ENCODE peak calls at places on chromosomes 13 and 19, in seven cellular contexts. G is mammary epithelial cell, S is SJCRH30, E is IMR-90, N is stomach, R is body of pancreas, H is cardiac muscle cell. Q is an unnamed sample.

GRCh38 chr19:18278521-18279265 is 2.7 kb downstream of the JUND start:
- DNase-seq in G (no peak), S (no peak), E (no peak), N (peak; percentile 52), R (peak; percentile 64), H (no peak), Q (no peak)

GRCh38 chr13:47069133-47069532 is 172.3 kb upstream of the HTR2A start:
- DNase-seq in G (no peak), S (no peak), E (no peak), N (no peak), R (no peak), H (no peak), Q (no peak)

GRCh38 chr13:65378943-65379519 is 1851.1 kb downstream of the PCDH9 start:
- DNase-seq in G (no peak), S (no peak), E (peak; percentile 27), N (no peak), R (no peak), H (no peak), Q (no peak)

GRCh38 chr13:42803563-42804212 is 22.3 kb downstream of the FAM216B start:
- DNase-seq in G (no peak), S (no peak), E (peak; percentile 85), N (no peak), R (no peak), H (no peak), Q (no peak)

GRCh38 chr19:49861127-49861526 is 6.2 kb downstream of the PNKP start:
- DNase-seq in G (no peak), S (no peak), E (no peak), N (peak; percentile 78), R (no peak), H (no peak), Q (no peak)

GRCh38 chr13:50116430-50116973 is 101.3 kb downstream of the KCNRG start:
- DNase-seq in G (peak; percentile 17), S (no peak), E (peak; percentile 19), N (no peak), R (no peak), H (no peak), Q (no peak)

GRCh38 chr13:33383724-33384577 is 98.4 kb upstream of the STARD13 start:
- DNase-seq in G (no peak), S (no peak), E (no peak), N (no peak), R (peak; percentile 76), H (no peak), Q (no peak)

GRCh38 chr13:41061914-41062837 is 867 bp downstream of the WBP4 start:
- DNase-seq in G (no peak), S (no peak), E (peak; percentile 64), N (no peak), R (no peak), H (peak; percentile 79), Q (no peak)

GRCh38 chr13:49517461-49517860 is 21.7 kb downstream of the PHF11 start:
- DNase-seq in G (no peak), S (no peak), E (no peak), N (no peak), R (no peak), H (peak; percentile 12), Q (no peak)

GRCh38 chr19:6947745-6948144 is 60.4 kb downstream of the ADGRE1 start:
- DNase-seq in G (no peak), S (peak; percentile 6), E (no peak), N (no peak), R (no peak), H (no peak), Q (no peak)

GRCh38 chr13:41985788-41986508 is 25.0 kb upstream of the VWA8 start:
- DNase-seq in G (peak; percentile 54), S (peak; percentile 42), E (peak; percentile 35), N (no peak), R (no peak), H (no peak), Q (no peak)

GRCh38 chr19:28333909-28334308 is 879.0 kb downstream of the UQCRFS1 start:
- DNase-seq in G (no peak), S (no peak), E (no peak), N (no peak), R (no peak), H (no peak), Q (no peak)

GRCh38 chr19:7215176-7215575 is 79.0 kb downstream of the INSR start:
- DNase-seq in G (no peak), S (no peak), E (no peak), N (no peak), R (no peak), H (no peak), Q (no peak)

GRCh38 chr13:110652231-110652730 is 36.9 kb downstream of the NAXD start:
- DNase-seq in G (no peak), S (no peak), E (no peak), N (no peak), R (no peak), H (no peak), Q (no peak)

GRCh38 chr13:72204291-72204690 is 337.3 kb upstream of the DACH1 start:
- DNase-seq in G (peak; percentile 78), S (no peak), E (no peak), N (no peak), R (no peak), H (no peak), Q (no peak)

GRCh38 chr19:45767881-45768643 is 990 bp downstream of the SIX5 start:
- DNase-seq in G (peak; percentile 70), S (peak; percentile 53), E (peak; percentile 65), N (peak; percentile 70), R (peak; percentile 84), H (peak; percentile 74), Q (peak; percentile 66)

GRCh38 chr13:33205224-33205623 is 80.3 kb downstream of the STARD13 start:
- DNase-seq in G (no peak), S (no peak), E (no peak), N (no peak), R (no peak), H (no peak), Q (no peak)

GRCh38 chr13:47085346-47085745 is 188.5 kb upstream of the HTR2A start:
- DNase-seq in G (no peak), S (no peak), E (peak; percentile 44), N (no peak), R (no peak), H (no peak), Q (no peak)

GRCh38 chr13:21058361-21058760 is 3.0 kb downstream of the LATS2 start:
- DNase-seq in G (peak; percentile 13), S (no peak), E (no peak), N (no peak), R (no peak), H (no peak), Q (no peak)

GRCh38 chr19:45446295-45446694 is 21.5 kb upstream of the FOSB start:
- DNase-seq in G (peak; percentile 38), S (no peak), E (peak; percentile 52), N (no peak), R (no peak), H (no peak), Q (no peak)

GRCh38 chr19:40609561-40610395 is 8.6 kb downstream of the LTBP4 start:
- DNase-seq in G (peak; percentile 92), S (peak; percentile 91), E (no peak), N (peak; percentile 96), R (peak; percentile 97), H (peak; percentile 89), Q (peak; percentile 97)

GRCh38 chr13:51435002-51435578 is 17.7 kb downstream of the INTS6 start:
- DNase-seq in G (no peak), S (no peak), E (peak; percentile 49), N (no peak), R (no peak), H (peak; percentile 28), Q (no peak)

GRCh38 chr19:48468806-48469055 is 438 bp upstream of the CYTH2 start:
- DNase-seq in G (no peak), S (peak; percentile 99), E (no peak), N (no peak), R (no peak), H (no peak), Q (no peak)

GRCh38 chr13:94641432-94641941 is 39.8 kb downstream of the GPR180 start:
- DNase-seq in G (peak; percentile 86), S (no peak), E (peak; percentile 86), N (no peak), R (no peak), H (no peak), Q (no peak)

GRCh38 chr19:4878491-4878968 is 11.1 kb upstream of the PLIN3 start:
- DNase-seq in G (no peak), S (peak; percentile 98), E (no peak), N (no peak), R (no peak), H (no peak), Q (no peak)
- H3K4me1 ChIP-seq in G (peaks cover 13% of the 10 kb centered on the region), S (peaks cover 16% of the 10 kb centered on the region), E (peaks cover 4% of the 10 kb centered on the region), N (no peaks in the 10 kb centered on the region), R (peaks cover 15% of the 10 kb centered on the region), H (no peaks in the 10 kb centered on the region), Q (no peaks in the 10 kb centered on the region)

DNA sequence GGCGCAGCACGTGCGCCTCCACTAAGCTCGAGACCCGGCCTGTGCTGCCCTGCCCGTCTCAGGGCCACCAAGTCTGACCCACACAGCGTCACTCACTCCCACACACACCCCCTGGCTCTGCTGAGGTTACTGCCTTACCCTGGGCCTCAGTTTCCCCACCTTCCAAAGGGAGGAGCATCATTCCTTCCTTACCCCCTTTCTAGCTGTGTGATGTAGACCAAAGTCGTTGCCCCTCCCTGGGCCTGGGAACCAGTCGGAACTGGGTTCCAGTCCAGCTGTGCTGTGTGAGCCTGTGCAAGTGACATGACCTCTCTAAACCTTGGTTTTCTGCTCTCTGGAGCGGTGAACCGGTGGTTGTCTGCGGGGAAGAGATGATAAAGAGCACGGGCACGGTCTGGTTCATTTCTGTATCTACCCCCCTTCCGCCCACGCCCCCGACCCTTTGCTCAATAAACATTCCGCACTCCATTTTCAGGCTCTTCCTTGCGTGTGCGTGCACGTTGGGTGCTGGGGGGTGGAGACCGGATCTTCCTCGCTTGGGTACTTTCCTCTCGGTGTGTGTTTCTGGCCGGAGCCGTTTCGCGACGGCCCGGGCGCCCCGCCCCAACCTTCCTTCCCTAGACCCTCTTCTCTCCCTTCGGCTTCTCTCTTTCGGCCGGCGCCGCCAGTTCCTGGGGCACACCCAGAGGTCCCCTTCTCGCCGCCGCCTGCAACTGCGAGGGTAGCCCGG is at the start of gene ZNF581:
- DNase-seq in G (peak; percentile 78), S (peak; percentile 73), E (peak; percentile 78), N (peak; percentile 83), R (peak; percentile 74), H (peak; percentile 83), Q (peak; percentile 80)
- H3K4me3 ChIP-seq in G (peak within 1 kb of the TSS; percentile 81), S (peak within 1 kb of the TSS; percentile 84), E (peak within 1 kb of the TSS; percentile 74), N (peak within 1 kb of the TSS; percentile 96), R (peak within 1 kb of the TSS; percentile 96), H (peak within 1 kb of the TSS; percentile 95), Q (peak within 1 kb of the TSS; percentile 80)

GRCh38 chr19:53879145-53880037 is 2.6 kb upstream of the PRKCG start:
- DNase-seq in G (peak; percentile 75), S (peak; percentile 96), E (peak; percentile 83), N (peak; percentile 90), R (peak; percentile 93), H (peak; percentile 99), Q (peak; percentile 88)
- H3K4me1 ChIP-seq in G (peaks cover 7% of the 10 kb centered on the region), S (peaks cover 8% of the 10 kb centered on the region), E (peaks cover 5% of the 10 kb centered on the region), N (peaks cover 42% of the 10 kb centered on the region), R (peaks cover 25% of the 10 kb centered on the region), H (peaks cover 8% of the 10 kb centered on the region), Q (peaks cover 8% of the 10 kb centered on the region)

GRCh38 chr19:5216141-5216847 is 124.3 kb downstream of the PTPRS start:
- DNase-seq in G (no peak), S (no peak), E (no peak), N (no peak), R (no peak), H (no peak), Q (no peak)
- H3K4me3 ChIP-seq in G (no peak overlapping the region), S (no peak overlapping the region), E (no peak overlapping the region), N (no peak overlapping the region), R (no peak overlapping the region), H (no peak overlapping the region), Q (no peak overlapping the region)

Q was measured in lung.